ENCODE peak calls at places on chromosomes 4 and X, in six cellular contexts. One of them, this sample, is unnamed.

GRCh38 chrX:103918584-103919335 is 43.7 kb upstream of the TMSB15B start:
- DNase-seq in substantia nigra: peak
- DNase-seq in NCI-H774: peak
- DNase-seq in suprapubic skin: peak
- DNase-seq in central memory CD4-positive, alpha-beta T cell: peak
- DNase-seq in T-helper 22 cell: peak
- DNase-seq in this sample: peak

GRCh38 chrX:340641-341423 is 22.2 kb upstream of the GTPBP6 start:
- DNase-seq in substantia nigra: no peak
- DNase-seq in NCI-H774: no peak
- DNase-seq in suprapubic skin: peak
- DNase-seq in central memory CD4-positive, alpha-beta T cell: no peak
- DNase-seq in T-helper 22 cell: no peak
- DNase-seq in this sample: no peak

GRCh38 chr4:112604590-112604989 is 32.1 kb downstream of the ZGRF1 start:
- DNase-seq in substantia nigra: peak
- DNase-seq in NCI-H774: no peak
- DNase-seq in suprapubic skin: no peak
- DNase-seq in central memory CD4-positive, alpha-beta T cell: peak
- DNase-seq in T-helper 22 cell: no peak
- DNase-seq in this sample: no peak

GRCh38 chr4:157728215-157728614 is 444.6 kb downstream of the GASK1B start:
- DNase-seq in substantia nigra: no peak
- DNase-seq in NCI-H774: no peak
- DNase-seq in suprapubic skin: no peak
- DNase-seq in central memory CD4-positive, alpha-beta T cell: no peak
- DNase-seq in T-helper 22 cell: no peak
- DNase-seq in this sample: no peak

GRCh38 chr4:114208747-114209146 is 229.3 kb upstream of the ARSJ start:
- DNase-seq in substantia nigra: no peak
- DNase-seq in NCI-H774: no peak
- DNase-seq in suprapubic skin: no peak
- DNase-seq in central memory CD4-positive, alpha-beta T cell: no peak
- DNase-seq in T-helper 22 cell: no peak
- DNase-seq in this sample: no peak

GRCh38 chrX:11888421-11888820 is 130.4 kb downstream of the MSL3 start:
- DNase-seq in substantia nigra: no peak
- DNase-seq in NCI-H774: no peak
- DNase-seq in suprapubic skin: no peak
- DNase-seq in central memory CD4-positive, alpha-beta T cell: no peak
- DNase-seq in T-helper 22 cell: no peak
- DNase-seq in this sample: no peak

GRCh38 chr4:143882892-143883291 is 22.5 kb downstream of the GYPE start:
- DNase-seq in substantia nigra: no peak
- DNase-seq in NCI-H774: no peak
- DNase-seq in suprapubic skin: no peak
- DNase-seq in central memory CD4-positive, alpha-beta T cell: no peak
- DNase-seq in T-helper 22 cell: no peak
- DNase-seq in this sample: no peak

GRCh38 chr4:150152764-150153163 is 74.5 kb downstream of the DCLK2 start:
- DNase-seq in substantia nigra: no peak
- DNase-seq in NCI-H774: no peak
- DNase-seq in suprapubic skin: no peak
- DNase-seq in central memory CD4-positive, alpha-beta T cell: no peak
- DNase-seq in T-helper 22 cell: no peak
- DNase-seq in this sample: no peak

GRCh38 chr4:18813771-18814170 is 792.2 kb upstream of the LCORL start:
- DNase-seq in substantia nigra: no peak
- DNase-seq in NCI-H774: no peak
- DNase-seq in suprapubic skin: no peak
- DNase-seq in central memory CD4-positive, alpha-beta T cell: no peak
- DNase-seq in T-helper 22 cell: no peak
- DNase-seq in this sample: no peak

This sample was measured in C1 segment of cervical spinal cord.